ENCODE peak calls at places on chromosomes 2 and 18, in eight cellular contexts. One of them, this sample, is unnamed.

GRCh38 chr2:150916997-150917396 is 344.7 kb downstream of the RBM43 start:
- DNase-seq in small intestine: no peak
- DNase-seq in substantia nigra: no peak
- DNase-seq in neural crest cell: no peak
- DNase-seq in cardiac muscle cell: no peak
- DNase-seq in Kasumi-1: no peak
- DNase-seq in activated CD4-positive, alpha-beta T cell treated with anti-CD3 and anti-CD28 coated beads for 48 hours: no peak
- DNase-seq in AG09319: no peak
- DNase-seq in this sample: no peak

GRCh38 chr18:45164551-45164950 is 450.7 kb upstream of the SLC14A2 start:
- DNase-seq in substantia nigra: no peak
- DNase-seq in Kasumi-1: no peak
- DNase-seq in AG09319: peak
- DNase-seq in neural crest cell: no peak
- DNase-seq in activated CD4-positive, alpha-beta T cell treated with anti-CD3 and anti-CD28 coated beads for 48 hours: no peak
- DNase-seq in cardiac muscle cell: peak
- DNase-seq in small intestine: no peak
- DNase-seq in this sample: no peak

GRCh38 chr18:51196811-51197660 is 445 bp downstream of the MEX3C start:
- DNase-seq in small intestine: peak
- DNase-seq in neural crest cell: peak
- DNase-seq in substantia nigra: peak
- DNase-seq in Kasumi-1: peak
- DNase-seq in cardiac muscle cell: peak
- DNase-seq in activated CD4-positive, alpha-beta T cell treated with anti-CD3 and anti-CD28 coated beads for 48 hours: peak
- DNase-seq in AG09319: no peak
- DNase-seq in this sample: no peak

GRCh38 chr2:98912221-98912851 is 23.7 kb downstream of the CRACDL start:
- DNase-seq in small intestine: no peak
- DNase-seq in Kasumi-1: no peak
- DNase-seq in AG09319: peak
- DNase-seq in substantia nigra: no peak
- DNase-seq in activated CD4-positive, alpha-beta T cell treated with anti-CD3 and anti-CD28 coated beads for 48 hours: no peak
- DNase-seq in neural crest cell: no peak
- DNase-seq in cardiac muscle cell: peak
- DNase-seq in this sample: no peak

GRCh38 chr2:179768765-179769164 is 92.6 kb downstream of the ZNF385B start:
- DNase-seq in substantia nigra: no peak
- DNase-seq in cardiac muscle cell: peak
- DNase-seq in Kasumi-1: no peak
- DNase-seq in small intestine: no peak
- DNase-seq in activated CD4-positive, alpha-beta T cell treated with anti-CD3 and anti-CD28 coated beads for 48 hours: no peak
- DNase-seq in neural crest cell: no peak
- DNase-seq in AG09319: no peak
- DNase-seq in this sample: no peak

GRCh38 chr18:48802543-48803428 is 148.0 kb downstream of the SMAD7 start:
- DNase-seq in cardiac muscle cell: no peak
- DNase-seq in AG09319: no peak
- DNase-seq in activated CD4-positive, alpha-beta T cell treated with anti-CD3 and anti-CD28 coated beads for 48 hours: peak
- DNase-seq in small intestine: no peak
- DNase-seq in substantia nigra: no peak
- DNase-seq in Kasumi-1: no peak
- DNase-seq in neural crest cell: no peak
- DNase-seq in this sample: no peak

GRCh38 chr2:206230060-206230890 is 44.2 kb upstream of the ZDBF2 start:
- DNase-seq in neural crest cell: no peak
- DNase-seq in cardiac muscle cell: peak
- DNase-seq in activated CD4-positive, alpha-beta T cell treated with anti-CD3 and anti-CD28 coated beads for 48 hours: no peak
- DNase-seq in Kasumi-1: no peak
- DNase-seq in AG09319: no peak
- DNase-seq in small intestine: no peak
- DNase-seq in substantia nigra: no peak
- DNase-seq in this sample: no peak

GRCh38 chr2:237213325-237214040 is 127.8 kb downstream of the COPS8 start:
- DNase-seq in neural crest cell: no peak
- DNase-seq in activated CD4-positive, alpha-beta T cell treated with anti-CD3 and anti-CD28 coated beads for 48 hours: no peak
- DNase-seq in Kasumi-1: no peak
- DNase-seq in substantia nigra: no peak
- DNase-seq in small intestine: no peak
- DNase-seq in cardiac muscle cell: peak
- DNase-seq in AG09319: no peak
- DNase-seq in this sample: no peak

GRCh38 chr2:193668557-193669323 is 1474.0 kb upstream of the TMEFF2 start:
- DNase-seq in neural crest cell: no peak
- DNase-seq in small intestine: no peak
- DNase-seq in Kasumi-1: no peak
- DNase-seq in AG09319: no peak
- DNase-seq in substantia nigra: no peak
- DNase-seq in activated CD4-positive, alpha-beta T cell treated with anti-CD3 and anti-CD28 coated beads for 48 hours: no peak
- DNase-seq in cardiac muscle cell: peak
- DNase-seq in this sample: no peak

GRCh38 chr2:234254783-234255521 is 204.4 kb downstream of the SPP2 start:
- DNase-seq in activated CD4-positive, alpha-beta T cell treated with anti-CD3 and anti-CD28 coated beads for 48 hours: no peak
- DNase-seq in Kasumi-1: no peak
- DNase-seq in cardiac muscle cell: no peak
- DNase-seq in substantia nigra: no peak
- DNase-seq in neural crest cell: no peak
- DNase-seq in small intestine: peak
- DNase-seq in AG09319: no peak
- DNase-seq in this sample: no peak

GRCh38 chr18:11147962-11148654 is 1.3 kb downstream of the PIEZO2 start:
- DNase-seq in activated CD4-positive, alpha-beta T cell treated with anti-CD3 and anti-CD28 coated beads for 48 hours: no peak
- DNase-seq in AG09319: no peak
- DNase-seq in cardiac muscle cell: peak
- DNase-seq in Kasumi-1: no peak
- DNase-seq in neural crest cell: no peak
- DNase-seq in small intestine: no peak
- DNase-seq in substantia nigra: no peak
- DNase-seq in this sample: no peak